ENCODE peak calls at places on chromosomes 7 and 10, in seven cellular contexts. K is RPMI7951; W is H4; G is stimulated activated CD4-positive, alpha-beta T cell treated with anti-CD3 and anti-CD28 coated beads, Interleukin-4, amount 100 ng/mL, for 24 hours; A is stimulated activated CD8-positive, alpha-beta memory T cell treated with anti-CD3 and anti-CD28 coated beads, Interleukin-2, amount 100 ng/mL, for 1 hour; S is Peyer's patch; T is endodermal cell. H is an unnamed sample.

GRCh38 chr10:78222096-78222790 is 188.6 kb downstream of the RPS24 start:
- DNase-seq in K (peak; percentile 15), A (no peak), T (no peak), G (no peak), W (no peak), S (no peak), H (no peak)

GRCh38 chr10:48836605-48837004 is 103.0 kb downstream of the LRRC18 start:
- DNase-seq in T (no peak), G (no peak), A (no peak), S (no peak), K (no peak), W (no peak), H (no peak)

GRCh38 chr10:102635377-102635776 is 8.9 kb upstream of the TRIM8 start:
- DNase-seq in K (no peak), G (no peak), S (no peak), A (no peak), T (no peak), W (no peak), H (peak; percentile 51)

GRCh38 chr10:133162910-133163856 is 3.2 kb downstream of the KNDC1 start:
- DNase-seq in S (peak; percentile 30), K (no peak), A (no peak), W (no peak), G (no peak), T (no peak), H (no peak)

GRCh38 chr10:99742240-99742639 is 10.2 kb downstream of the CUTC start:
- DNase-seq in T (no peak), K (peak; percentile 3), A (no peak), W (no peak), S (no peak), G (no peak), H (no peak)

GRCh38 chr7:74032624-74033371 is 4.8 kb downstream of the ELN start:
- DNase-seq in K (no peak), W (no peak), G (no peak), T (no peak), S (no peak), A (no peak), H (no peak)

GRCh38 chr7:87231715-87232114 is 12.2 kb upstream of the TMEM243 start:
- DNase-seq in S (no peak), K (no peak), T (no peak), W (no peak), A (no peak), G (no peak), H (no peak)

GRCh38 chr10:130300608-130301025 is 164.4 kb downstream of the GLRX3 start:
- DNase-seq in W (peak; percentile 60), K (no peak), T (no peak), G (peak; percentile 47), S (no peak), A (no peak), H (peak; percentile 82)

GRCh38 chr7:368651-369475 is 78.9 kb downstream of the FOXL3 start:
- DNase-seq in T (no peak), G (no peak), W (no peak), K (no peak), S (no peak), A (no peak), H (no peak)

GRCh38 chr7:75727881-75728592 is 10.7 kb downstream of the HIP1 start:
- DNase-seq in S (peak; percentile 78), K (peak; percentile 53), W (peak; percentile 84), A (peak; percentile 15), T (peak; percentile 91), G (peak; percentile 15), H (peak; percentile 60)

GRCh38 chr10:58859541-58859940 is 316.9 kb upstream of the PHYHIPL start:
- DNase-seq in S (no peak), G (no peak), W (no peak), K (no peak), A (no peak), T (no peak), H (no peak)

H was measured in NB4.